ENCODE peak calls at places on chromosomes 7 and 10, in nine cellular contexts. X is CD4-positive, alpha-beta T cell; V is retinal pigment epithelial cell; N is Calu3; B is breast epithelium; J is CD8-positive, alpha-beta T cell; Q is neural progenitor cell; T is WERI-Rb-1; H is progenitor cell of endocrine pancreas. W is an unnamed sample.

GRCh38 chr7:116546916-116547315 is 22.1 kb downstream of the CAV1 start:
- DNase-seq in X (no peak), V (no peak), N (no peak), B (no peak), J (no peak), Q (no peak), T (no peak), H (no peak), W (no peak)

GRCh38 chr7:153887756-153888591 is 164.2 kb upstream of the DPP6 start:
- DNase-seq in X (no peak), V (no peak), N (no peak), B (no peak), J (no peak), Q (peak; percentile 28), T (no peak), H (no peak), W (no peak)

GRCh38 chr7:30238721-30239441 is 45.5 kb upstream of the ZNRF2 start:
- DNase-seq in X (no peak), V (no peak), N (peak; percentile 85), B (peak; percentile 91), J (no peak), Q (no peak), T (no peak), H (no peak), W (no peak)

GRCh38 chr7:69817835-69818646 is 219.8 kb downstream of the AUTS2 start:
- DNase-seq in X (no peak), V (no peak), N (no peak), B (no peak), J (no peak), Q (no peak), T (no peak), H (no peak), W (no peak)

GRCh38 chr10:80664071-80664680 is 126.5 kb downstream of the SH2D4B start:
- DNase-seq in X (peak; percentile 18), V (no peak), N (peak; percentile 93), B (peak; percentile 83), J (peak; percentile 33), Q (peak; percentile 89), T (peak; percentile 90), H (peak; percentile 86), W (no peak)

GRCh38 chr10:102767428-102768160 is 23.8 kb downstream of the WBP1L start:
- DNase-seq in X (no peak), V (no peak), N (no peak), B (no peak), J (no peak), Q (no peak), T (no peak), H (no peak), W (no peak)

GRCh38 chr7:144483189-144483588 is 79.7 kb upstream of the NOBOX start:
- DNase-seq in X (no peak), V (no peak), N (no peak), B (no peak), J (no peak), Q (no peak), T (no peak), H (no peak), W (no peak)

GRCh38 chr7:81190997-81191747 is 272.3 kb upstream of the SEMA3C start:
- DNase-seq in X (no peak), V (peak; percentile 43), N (peak; percentile 13), B (no peak), J (no peak), Q (no peak), T (no peak), H (no peak), W (no peak)

GRCh38 chr7:11690395-11690794 is 141.6 kb downstream of the THSD7A start:
- DNase-seq in X (no peak), V (no peak), N (no peak), B (no peak), J (no peak), Q (no peak), T (no peak), H (no peak), W (no peak)

GRCh38 chr10:28558923-28559508 is 26.1 kb downstream of the WAC start:
- DNase-seq in X (no peak), V (no peak), N (no peak), B (no peak), J (no peak), Q (peak; percentile 25), T (no peak), H (no peak), W (no peak)

GRCh38 chr10:93081296-93081695 is 7.6 kb downstream of the CYP26A1 start:
- DNase-seq in X (no peak), V (no peak), N (no peak), B (no peak), J (no peak), Q (no peak), T (no peak), H (no peak), W (no peak)

DNA sequence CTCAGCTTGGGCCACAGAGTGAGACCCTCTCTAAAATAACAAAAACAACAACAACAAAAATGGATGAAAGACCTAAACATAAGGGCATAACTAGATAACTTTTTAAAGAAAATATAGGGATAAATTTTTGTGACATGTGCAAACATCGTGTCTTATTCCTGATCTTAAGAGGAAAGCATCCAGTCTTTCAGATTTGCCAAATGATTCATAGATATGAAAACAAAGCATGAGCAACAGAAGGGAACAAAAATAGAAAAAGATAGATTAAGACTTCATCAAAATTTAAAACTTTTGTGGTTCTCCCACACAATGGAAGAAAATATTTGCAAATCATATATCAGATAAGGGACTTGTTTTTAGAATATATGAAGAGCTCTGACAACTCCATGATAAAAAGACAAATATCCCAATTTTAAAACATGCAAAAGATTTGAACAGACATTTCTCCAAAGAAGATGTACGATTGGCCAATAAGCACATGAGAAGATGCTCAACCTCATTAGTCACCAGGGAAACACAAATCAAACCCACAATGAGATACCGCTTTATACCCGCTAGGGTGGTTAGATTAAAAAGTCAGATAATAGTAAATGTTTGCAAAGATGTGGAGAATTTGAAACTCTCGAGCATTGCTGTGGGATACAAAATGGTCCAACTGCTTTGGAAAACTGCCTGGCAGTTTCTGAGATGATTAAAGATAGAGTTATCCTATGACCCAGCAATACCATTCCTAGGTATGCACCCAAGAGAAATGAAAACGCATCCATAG is 20.3 kb downstream of the PPIF start:
- DNase-seq in X (no peak), V (no peak), N (no peak), B (no peak), J (no peak), Q (no peak), T (no peak), H (no peak), W (no peak)
- TF ChIP-seq CTCF in X (no peak), V (no peak), N (no peak), B (no peak), J (no peak), Q (no peak), T (no peak), H (no peak), W (no peak)

GRCh38 chr7:98291717-98292116 is 10.2 kb downstream of the BRI3 start:
- DNase-seq in X (no peak), V (no peak), N (no peak), B (no peak), J (no peak), Q (no peak), T (no peak), H (no peak), W (no peak)
- TF ChIP-seq CTCF in X (no peak), V (peak; percentile 35), N (no peak), B (no peak), J (no peak), Q (peak; percentile 10), T (peak; percentile 23), H (peak; percentile 26), W (no peak)

GRCh38 chr7:204326-204725 is 12.0 kb downstream of the FAM20C start:
- DNase-seq in X (no peak), V (no peak), N (no peak), B (no peak), J (no peak), Q (no peak), T (no peak), H (no peak), W (no peak)

GRCh38 chr7:199465-200249 is 7.3 kb downstream of the FAM20C start:
- DNase-seq in X (no peak), V (no peak), N (no peak), B (no peak), J (no peak), Q (peak; percentile 62), T (no peak), H (no peak), W (no peak)

GRCh38 chr7:197413-198335 is 5.3 kb downstream of the FAM20C start:
- DNase-seq in X (no peak), V (no peak), N (no peak), B (no peak), J (no peak), Q (no peak), T (no peak), H (no peak), W (no peak)

GRCh38 chr7:200290-200689 is 7.9 kb downstream of the FAM20C start:
- DNase-seq in X (no peak), V (no peak), N (no peak), B (no peak), J (no peak), Q (peak; percentile 38), T (no peak), H (no peak), W (no peak)

DNA sequence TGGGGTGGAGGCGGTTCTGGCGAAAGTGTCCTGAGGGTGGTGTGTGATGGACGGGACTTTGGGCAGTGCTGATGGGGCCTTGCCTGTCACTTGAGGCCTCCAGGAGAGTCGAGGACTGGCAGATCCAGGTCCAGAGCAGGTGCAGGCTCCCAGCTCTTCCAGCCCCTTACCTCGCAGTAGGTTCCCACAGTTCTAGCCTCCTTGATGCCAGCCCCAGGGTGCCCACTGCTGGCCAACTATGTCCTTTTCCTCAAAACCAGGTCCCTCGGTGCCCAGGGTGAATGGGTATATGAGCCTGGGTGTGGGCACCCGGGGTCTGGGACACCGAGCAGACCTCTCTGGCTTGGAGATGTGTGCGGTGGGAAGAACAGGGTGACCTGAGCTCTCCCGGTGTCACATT is 8.3 kb downstream of the FAM20C start:
- DNase-seq in X (no peak), V (no peak), N (no peak), B (no peak), J (no peak), Q (no peak), T (no peak), H (no peak), W (no peak)
- TF ChIP-seq CTCF in X (no peak), V (peak; percentile 32), N (peak; percentile 31), B (no peak), J (no peak), Q (peak; percentile 22), T (peak; percentile 54), H (no peak), W (no peak)

GRCh38 chr7:73610105-73610504 is 14.2 kb downstream of the MLXIPL start:
- DNase-seq in X (no peak), V (no peak), N (no peak), B (no peak), J (no peak), Q (no peak), T (no peak), H (no peak), W (no peak)

GRCh38 chr7:73611017-73611555 is 13.2 kb downstream of the MLXIPL start:
- DNase-seq in X (no peak), V (no peak), N (no peak), B (no peak), J (no peak), Q (no peak), T (no peak), H (no peak), W (no peak)

GRCh38 chr7:73615886-73616285 is 8.4 kb downstream of the MLXIPL start:
- DNase-seq in X (no peak), V (no peak), N (no peak), B (no peak), J (no peak), Q (peak; percentile 49), T (peak; percentile 80), H (no peak), W (no peak)

GRCh38 chr7:73613954-73614735 is 10.2 kb downstream of the MLXIPL start:
- DNase-seq in X (no peak), V (no peak), N (no peak), B (no peak), J (no peak), Q (no peak), T (no peak), H (no peak), W (no peak)

GRCh38 chr7:73612598-73613269 is 11.6 kb downstream of the MLXIPL start:
- DNase-seq in X (no peak), V (no peak), N (peak; percentile 34), B (no peak), J (no peak), Q (peak; percentile 40), T (no peak), H (no peak), W (no peak)
- TF ChIP-seq CTCF in X (no peak), V (peak; percentile 23), N (no peak), B (no peak), J (no peak), Q (peak; percentile 20), T (peak; percentile 56), H (peak; percentile 27), W (no peak)